ENCODE peak calls at places on chromosome 17, in four cellular contexts. K, T, J and N are unnamed samples.
A peak's percentile ranks its signal among the peaks of the same experiment; 100 is the strongest.

GRCh38 chr17:20992416-20992815 is 50.4 kb downstream of the USP22 start:
- DNase-seq in K (no peak), T (no peak), J (no peak), N (no peak)

GRCh38 chr17:56540791-56541190 is 52.7 kb upstream of the NOG start:
- DNase-seq in K (no peak), T (no peak), J (no peak), N (no peak)

GRCh38 chr17:66025551-66025950 is 166.4 kb downstream of the CEP112 start:
- DNase-seq in K (no peak), T (no peak), J (no peak), N (no peak)

GRCh38 chr17:55344514-55344997 is 77.1 kb downstream of the MMD start:
- DNase-seq in K (no peak), T (no peak), J (no peak), N (no peak)

GRCh38 chr17:41010421-41010820 is 1.5 kb upstream of the KRTAP3-1 start:
- DNase-seq in K (no peak), T (no peak), J (no peak), N (no peak)

GRCh38 chr17:8141046-8141445 is 11.2 kb downstream of the PER1 start:
- DNase-seq in K (no peak), T (no peak), J (no peak), N (no peak)

GRCh38 chr17:40536731-40537171 is 28.5 kb downstream of the CCR7 start:
- DNase-seq in K (peak; percentile 72), T (no peak), J (peak; percentile 84), N (no peak)

GRCh38 chr17:38898291-38898679 is 27.1 kb upstream of the LASP1NB start:
- DNase-seq in K (no peak), T (peak; percentile 52), J (no peak), N (no peak)

GRCh38 chr17:45221081-45221996 is at the start of gene FMNL1:
- DNase-seq in K (no peak), T (no peak), J (no peak), N (peak; percentile 76)

GRCh38 chr17:8726477-8726876 is 18.2 kb downstream of the CCDC42 start:
- DNase-seq in K (no peak), T (no peak), J (no peak), N (no peak)

GRCh38 chr17:78645421-78646295 is 68.5 kb upstream of the DNAH17 start:
- DNase-seq in K (peak; percentile 32), T (peak; percentile 19), J (no peak), N (peak; percentile 81)

GRCh38 chr17:16437083-16437482 is 21.7 kb downstream of the TRPV2 start:
- DNase-seq in K (no peak), T (no peak), J (no peak), N (no peak)

GRCh38 chr17:79965806-79966205 is 69.9 kb downstream of the TBC1D16 start:
- DNase-seq in K (no peak), T (no peak), J (no peak), N (peak; percentile 7)

GRCh38 chr17:21231533-21231932 is 17.6 kb upstream of the TMEM11 start:
- DNase-seq in K (peak; percentile 14), T (no peak), J (no peak), N (no peak)

GRCh38 chr17:30929081-30929633 is 7.4 kb downstream of the ADAP2 start:
- DNase-seq in K (no peak), T (no peak), J (no peak), N (no peak)

GRCh38 chr17:2958706-2959222 is 104.6 kb downstream of the OR1D5 start:
- DNase-seq in K (no peak), T (no peak), J (no peak), N (no peak)

GRCh38 chr17:41535764-41536481 is 7.8 kb upstream of the KRT19 start:
- DNase-seq in K (no peak), T (peak; percentile 85), J (peak; percentile 78), N (no peak)

GRCh38 chr17:13490427-13490826 is 111.3 kb downstream of the HS3ST3A1 start:
- DNase-seq in K (no peak), T (no peak), J (no peak), N (no peak)

GRCh38 chr17:8162232-8162996 is at the start of gene VAMP2:
- DNase-seq in K (peak; percentile 74), T (peak; percentile 62), J (peak; percentile 69), N (peak; percentile 83)

GRCh38 chr17:60510031-60510430 is 16.0 kb downstream of the APPBP2 start:
- DNase-seq in K (no peak), T (no peak), J (no peak), N (no peak)

GRCh38 chr17:63960430-63960829 is 12.3 kb downstream of the SCN4A start:
- DNase-seq in K (no peak), T (no peak), J (no peak), N (no peak)

DNA sequence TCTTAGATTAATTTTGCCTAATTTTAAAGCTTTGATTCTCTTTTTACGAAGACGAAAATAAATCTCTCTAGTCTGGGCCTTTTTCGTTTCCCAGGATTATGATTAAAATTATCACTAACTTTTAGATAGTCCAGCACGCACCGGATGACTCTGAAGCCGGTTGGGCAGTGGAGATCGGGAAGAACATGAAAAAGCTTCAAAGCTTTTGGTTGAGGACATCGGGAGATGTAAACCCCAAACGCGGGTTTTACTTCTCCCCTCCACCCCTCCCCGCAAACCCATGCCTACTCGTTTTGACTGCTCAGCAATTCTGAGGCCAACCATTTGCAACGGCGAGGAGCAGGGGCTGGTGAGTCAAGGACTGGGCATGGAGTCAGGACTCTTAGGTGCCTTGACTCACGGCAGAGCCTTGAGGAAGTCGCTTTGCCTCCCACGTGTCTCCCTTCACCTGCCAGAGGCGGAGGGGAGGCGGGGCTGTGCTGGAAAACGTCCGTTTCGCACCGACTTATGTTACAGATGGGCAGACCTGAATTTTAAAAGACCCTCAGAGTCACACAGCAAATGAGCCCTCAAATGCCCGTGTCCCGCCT is 989 bp upstream of the DUSP14 start:
- DNase-seq in K (peak; percentile 89), T (peak; percentile 84), J (peak; percentile 91), N (peak; percentile 35)
- H3K4me1 ChIP-seq in K (no peaks in the 10 kb centered on the region), T (peaks cover 50% of the 10 kb centered on the region), J (peaks cover 6% of the 10 kb centered on the region), N (peaks cover 59% of the 10 kb centered on the region)

DNA sequence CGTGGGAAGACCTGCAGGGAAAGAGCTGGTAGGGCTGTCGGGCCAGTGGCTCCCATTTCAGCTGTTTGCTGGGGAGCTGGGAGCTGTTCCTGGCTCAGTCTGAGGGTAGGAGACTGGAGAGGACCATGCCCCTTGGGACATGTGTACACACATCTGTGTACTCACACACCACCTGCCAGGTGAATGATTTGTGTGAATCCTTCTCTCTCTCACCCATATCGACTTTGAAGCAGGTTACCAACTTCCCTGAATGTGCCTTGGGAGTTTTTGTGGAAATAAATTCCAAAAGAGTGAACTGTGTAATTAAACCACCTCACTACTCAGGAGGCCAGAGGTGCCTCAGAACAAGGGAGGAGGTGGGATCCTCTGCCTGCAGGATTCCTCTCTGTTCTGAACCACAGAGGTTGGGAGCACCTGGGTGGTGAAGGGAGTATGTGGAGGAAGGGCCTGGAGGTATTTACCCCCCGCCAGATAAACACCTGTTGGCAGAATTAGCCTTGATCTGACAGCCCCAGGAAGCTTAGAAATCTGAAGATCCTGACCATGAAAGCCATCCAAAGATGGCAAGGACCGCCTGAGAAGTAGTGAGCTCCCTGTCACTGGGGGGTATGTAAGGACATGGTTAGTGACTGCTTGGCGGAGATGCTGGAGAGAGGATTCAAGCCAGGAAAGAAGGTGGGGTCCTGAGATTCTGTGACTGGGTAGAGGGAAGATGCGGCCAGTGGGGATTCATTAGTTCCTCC is 3.3 kb downstream of the ABCC3 start:
- DNase-seq in K (no peak), T (no peak), J (no peak), N (no peak)
- H3K27me3 ChIP-seq in K (no peaks in the 10 kb centered on the region), T (no peaks in the 10 kb centered on the region), J (no peaks in the 10 kb centered on the region), N (peaks cover 47% of the 10 kb centered on the region)

DNA sequence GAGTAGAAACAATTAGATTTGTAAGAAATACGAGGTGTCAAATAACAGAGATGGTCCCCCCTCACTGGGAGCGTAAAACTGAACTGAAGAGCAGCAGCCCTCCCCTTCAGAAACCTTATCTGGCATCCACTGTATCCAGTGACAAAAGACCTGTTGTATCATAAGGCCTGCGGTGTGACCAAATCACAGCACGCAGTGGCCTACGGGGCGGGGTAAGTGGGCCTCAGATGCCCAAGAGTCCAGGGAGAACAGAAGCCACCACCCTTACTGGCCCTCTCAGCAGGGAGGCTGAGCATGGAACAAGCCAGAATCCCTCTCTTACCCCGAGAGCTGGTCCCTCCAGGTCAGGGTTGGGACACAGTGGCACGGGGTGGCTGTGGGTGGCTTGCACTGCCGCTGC is 5.5 kb downstream of the JMJD6 start:
- DNase-seq in K (peak; percentile 2), T (no peak), J (no peak), N (no peak)
- H3K27ac ChIP-seq in K (no peak overlapping the region), T (no peak overlapping the region), J (no peak overlapping the region), N (peak overlapping the region; percentile 54)

GRCh38 chr17:82178499-82179290 is 33.9 kb downstream of the CCDC57 start:
- DNase-seq in K (peak; percentile 63), T (no peak), J (no peak), N (no peak)
- H3K4me1 ChIP-seq in K (peaks cover 3% of the 10 kb centered on the region), T (no peaks in the 10 kb centered on the region), J (no peaks in the 10 kb centered on the region), N (no peaks in the 10 kb centered on the region)

GRCh38 chr17:49997773-49998703 is 3.0 kb upstream of the DLX3 start:
- DNase-seq in K (peak; percentile 63), T (peak; percentile 80), J (peak; percentile 77), N (peak; percentile 60)
- H3K27me3 ChIP-seq in K (peaks cover 58% of the 10 kb centered on the region), T (peaks cover 7% of the 10 kb centered on the region), J (no peaks in the 10 kb centered on the region), N (peaks cover 100% of the 10 kb centered on the region)

GRCh38 chr17:48429156-48429555 is 858 bp downstream of the SKAP1 start:
- DNase-seq in K (no peak), T (no peak), J (no peak), N (no peak)
- H3K27ac ChIP-seq in K (no peak overlapping the region), T (no peak overlapping the region), J (no peak overlapping the region), N (no peak overlapping the region)